ENCODE peak calls at places on chromosomes 12 and 14, in seven cellular contexts. Q, D, B, Y, A, W and N are unnamed samples.
A peak's percentile ranks its signal among the peaks of the same experiment; 100 is the strongest.

GRCh38 chr14:83463500-83464098 is 1929.9 kb upstream of the SEL1L start:
- DNase-seq in Q (no peak), D (no peak), B (peak; percentile 70), Y (peak; percentile 19), A (peak; percentile 54), W (no peak), N (peak; percentile 51)

GRCh38 chr12:132411457-132411856 is 78.5 kb upstream of the FBRSL1 start:
- DNase-seq in Q (no peak), D (no peak), B (no peak), Y (no peak), A (no peak), W (no peak), N (no peak)

GRCh38 chr12:93785262-93786010 is 108.3 kb downstream of the CRADD start:
- DNase-seq in Q (peak; percentile 75), D (peak; percentile 67), B (peak; percentile 97), Y (peak; percentile 10), A (no peak), W (no peak), N (no peak)

GRCh38 chr12:15716566-15716965 is 72.6 kb downstream of the EPS8 start:
- DNase-seq in Q (no peak), D (no peak), B (no peak), Y (no peak), A (no peak), W (no peak), N (no peak)

GRCh38 chr14:94143239-94143638 is 13.8 kb upstream of the IFI27L2 start:
- DNase-seq in Q (peak; percentile 46), D (no peak), B (no peak), Y (no peak), A (no peak), W (no peak), N (no peak)

GRCh38 chr14:61178226-61179060 is 102.7 kb downstream of the TMEM30B start:
- DNase-seq in Q (peak; percentile 59), D (peak; percentile 56), B (peak; percentile 99), Y (no peak), A (no peak), W (no peak), N (no peak)

GRCh38 chr14:94117856-94118255 is 7.3 kb downstream of the IFI27 start:
- DNase-seq in Q (no peak), D (no peak), B (no peak), Y (no peak), A (no peak), W (no peak), N (no peak)

GRCh38 chr14:68145036-68145435 is 325.5 kb downstream of the RAD51B start:
- DNase-seq in Q (no peak), D (no peak), B (no peak), Y (no peak), A (no peak), W (no peak), N (no peak)

GRCh38 chr14:90408713-90409112 is 11.9 kb downstream of the CALM1 start:
- DNase-seq in Q (no peak), D (no peak), B (peak; percentile 23), Y (no peak), A (no peak), W (no peak), N (no peak)

GRCh38 chr14:66496188-66496807 is 10.1 kb downstream of the CCDC196 start:
- DNase-seq in Q (no peak), D (no peak), B (no peak), Y (peak; percentile 49), A (no peak), W (no peak), N (no peak)

GRCh38 chr12:75884465-75884985 is 147.1 kb downstream of the PHLDA1 start:
- DNase-seq in Q (no peak), D (no peak), B (no peak), Y (no peak), A (no peak), W (no peak), N (no peak)

GRCh38 chr14:83764656-83765055 is 1765.3 kb upstream of the FLRT2 start:
- DNase-seq in Q (no peak), D (no peak), B (no peak), Y (no peak), A (no peak), W (no peak), N (no peak)

GRCh38 chr12:52953181-52953841 is 4.4 kb downstream of the KRT18 start:
- DNase-seq in Q (no peak), D (no peak), B (no peak), Y (no peak), A (no peak), W (no peak), N (no peak)

GRCh38 chr12:29024117-29024516 is 125.0 kb upstream of the FAR2 start:
- DNase-seq in Q (no peak), D (no peak), B (no peak), Y (no peak), A (no peak), W (no peak), N (no peak)

GRCh38 chr12:124762791-124763593 is 100.7 kb downstream of the SCARB1 start:
- DNase-seq in Q (no peak), D (peak; percentile 54), B (no peak), Y (no peak), A (no peak), W (no peak), N (no peak)

GRCh38 chr12:608413-608812 is 54.8 kb downstream of the NINJ2 start:
- DNase-seq in Q (no peak), D (no peak), B (no peak), Y (no peak), A (no peak), W (no peak), N (no peak)

GRCh38 chr14:50061664-50062437 is 54.5 kb downstream of the VCPKMT start:
- DNase-seq in Q (peak; percentile 84), D (peak; percentile 60), B (peak; percentile 56), Y (no peak), A (no peak), W (no peak), N (peak; percentile 38)

GRCh38 chr12:27657296-27657695 is 39.0 kb upstream of the REP15 start:
- DNase-seq in Q (no peak), D (no peak), B (peak; percentile 72), Y (no peak), A (no peak), W (no peak), N (no peak)